ENCODE peak calls at places on chromosomes 2 and 18, in five cellular contexts. E, G, K, S and X are unnamed samples.

GRCh38 chr2:138521821-138522220 is 20.3 kb downstream of the SPOPL start:
- DNase-seq in E (no peak), G (no peak), K (no peak), S (no peak), X (no peak)

GRCh38 chr18:12408247-12408869 is 629 bp downstream of the PRELID3A start:
- DNase-seq in E (no peak), G (no peak), K (peak), S (no peak), X (no peak)

GRCh38 chr18:66759017-66759416 is 155.1 kb upstream of the CDH19 start:
- DNase-seq in E (no peak), G (no peak), K (no peak), S (no peak), X (no peak)

GRCh38 chr2:105671156-105671555 is 73.6 kb upstream of the NCK2 start:
- DNase-seq in E (no peak), G (no peak), K (peak), S (no peak), X (no peak)

GRCh38 chr2:221289389-221289788 is 282.7 kb downstream of the EPHA4 start:
- DNase-seq in E (no peak), G (no peak), K (no peak), S (no peak), X (no peak)

GRCh38 chr2:71790261-71791038 is 337.1 kb downstream of the DYSF start:
- DNase-seq in E (no peak), G (no peak), K (no peak), S (no peak), X (no peak)

GRCh38 chr18:61924550-61924949 is 31.7 kb upstream of the RNF152 start:
- DNase-seq in E (no peak), G (no peak), K (no peak), S (no peak), X (no peak)

GRCh38 chr18:25832008-25832604 is 258.3 kb downstream of the SS18 start:
- DNase-seq in E (no peak), G (no peak), K (peak), S (no peak), X (no peak)

GRCh38 chr2:144274131-144274530 is 245.8 kb downstream of the ZEB2 start:
- DNase-seq in E (no peak), G (no peak), K (peak), S (no peak), X (no peak)

GRCh38 chr2:67479256-67479655 is 82.1 kb downstream of the ETAA1 start:
- DNase-seq in E (no peak), G (no peak), K (peak), S (no peak), X (no peak)

GRCh38 chr2:45909677-45910191 is 258.3 kb downstream of the PRKCE start:
- DNase-seq in E (no peak), G (no peak), K (no peak), S (no peak), X (no peak)

GRCh38 chr2:182298456-182298855 is 128.4 kb downstream of the PDE1A start:
- DNase-seq in E (no peak), G (no peak), K (no peak), S (no peak), X (no peak)

GRCh38 chr2:223865124-223865523 is 27.7 kb upstream of the AP1S3 start:
- DNase-seq in E (no peak), G (no peak), K (no peak), S (no peak), X (no peak)

GRCh38 chr2:218734190-218734975 is 23.7 kb downstream of the TTLL4 start:
- DNase-seq in E (no peak), G (no peak), K (no peak), S (no peak), X (no peak)

GRCh38 chr2:205405752-205406151 is 276.5 kb upstream of the NRP2 start:
- DNase-seq in E (no peak), G (no peak), K (peak), S (no peak), X (no peak)

GRCh38 chr2:238339395-238339780 is 19.1 kb downstream of the TRAF3IP1 start:
- DNase-seq in E (no peak), G (no peak), K (no peak), S (no peak), X (no peak)

GRCh38 chr2:60007666-60008065 is 545.8 kb downstream of the BCL11A start:
- DNase-seq in E (no peak), G (no peak), K (no peak), S (no peak), X (no peak)

GRCh38 chr2:63661076-63661475 is 72.3 kb downstream of the MDH1 start:
- DNase-seq in E (no peak), G (no peak), K (peak), S (no peak), X (no peak)

GRCh38 chr2:106144621-106145331 is 49.3 kb downstream of the UXS1 start:
- DNase-seq in E (no peak), G (peak), K (no peak), S (no peak), X (peak)

GRCh38 chr18:32911660-32912284 is 138.9 kb upstream of the KLHL14 start:
- DNase-seq in E (no peak), G (no peak), K (peak), S (no peak), X (no peak)

GRCh38 chr2:156434461-156435291 is 1.5 kb upstream of the GPD2 start:
- DNase-seq in E (no peak), G (no peak), K (peak), S (no peak), X (no peak)

GRCh38 chr2:196758474-196759377 is 40.8 kb downstream of the GTF3C3 start:
- DNase-seq in E (no peak), G (no peak), K (peak), S (no peak), X (no peak)

GRCh38 chr2:231299267-231299666 is 96.2 kb upstream of the B3GNT7 start:
- DNase-seq in E (no peak), G (no peak), K (no peak), S (no peak), X (no peak)

GRCh38 chr18:56702946-56703345 is 51.8 kb downstream of the WDR7 start:
- DNase-seq in E (no peak), G (peak), K (peak), S (no peak), X (no peak)

GRCh38 chr2:163348843-163349395 is 386.9 kb downstream of the FIGN start:
- DNase-seq in E (no peak), G (no peak), K (peak), S (no peak), X (no peak)

GRCh38 chr2:71276311-71277158 is 49.6 kb upstream of the PAIP2B start:
- DNase-seq in E (peak), G (peak), K (peak), S (peak), X (peak)

GRCh38 chr18:34492652-34493051 is 217.4 kb upstream of the DTNA start:
- DNase-seq in E (no peak), G (no peak), K (no peak), S (no peak), X (no peak)

GRCh38 chr2:121521359-121521758 is 9.3 kb upstream of the RNU4ATAC start:
- DNase-seq in E (no peak), G (no peak), K (peak), S (no peak), X (no peak)

GRCh38 chr2:189783451-189783926 is 650 bp downstream of the ORMDL1 start:
- DNase-seq in E (no peak), G (no peak), K (peak), S (no peak), X (no peak)

GRCh38 chr2:101197215-101197745 is 46.1 kb upstream of the TBC1D8 start:
- DNase-seq in E (no peak), G (no peak), K (peak), S (no peak), X (no peak)

GRCh38 chr18:76467371-76468190 is 27.5 kb downstream of the ZNF516 start:
- DNase-seq in E (no peak), G (no peak), K (no peak), S (no peak), X (no peak)

GRCh38 chr18:75915941-75916640 is 488.6 kb upstream of the SMIM21 start:
- DNase-seq in E (no peak), G (no peak), K (no peak), S (no peak), X (no peak)

GRCh38 chr2:65661980-65662653 is 229.7 kb upstream of the SPRED2 start:
- DNase-seq in E (no peak), G (no peak), K (peak), S (no peak), X (no peak)